ENCODE peak calls at places on chromosomes 1 and 21, in four cellular contexts. N is stimulated activated CD4-positive, alpha-beta T cell treated with anti-CD3 and anti-CD28 coated beads, Interleukin-15, amount 100 ng/mL, for 24 hours; L is NCI-H1417; J is iris pigment epithelial cell. D is an unnamed sample.

GRCh38 chr21:42840411-42841155 is 38.8 kb downstream of the WDR4 start:
- DNase-seq in N (no peak), L (no peak), J (no peak), D (no peak)

GRCh38 chr1:154167461-154167860 is 12.6 kb upstream of the NUP210L start:
- DNase-seq in N (no peak), L (no peak), J (no peak), D (no peak)

GRCh38 chr1:241499910-241500309 is 19.6 kb downstream of the FH start:
- DNase-seq in N (no peak), L (peak; percentile 72), J (peak; percentile 47), D (peak; percentile 36)

GRCh38 chr1:2530501-2531361 is 668 bp upstream of the HES5 start:
- DNase-seq in N (no peak), L (peak; percentile 79), J (no peak), D (no peak)

GRCh38 chr1:205504311-205505075 is at the start of gene CDK18:
- DNase-seq in N (peak; percentile 71), L (peak; percentile 92), J (no peak), D (peak; percentile 50)

GRCh38 chr1:7400566-7400965 is 370.5 kb upstream of the VAMP3 start:
- DNase-seq in N (no peak), L (no peak), J (no peak), D (no peak)

GRCh38 chr21:15774590-15774989 is 44.8 kb downstream of the USP25 start:
- DNase-seq in N (no peak), L (no peak), J (peak; percentile 80), D (peak; percentile 7)

GRCh38 chr1:201396859-201397464 is 2.2 kb downstream of the LAD1 start:
- DNase-seq in N (no peak), L (no peak), J (no peak), D (no peak)

GRCh38 chr1:9589144-9589718 is 520 bp downstream of the TMEM201 start:
- DNase-seq in N (peak; percentile 61), L (peak; percentile 59), J (peak; percentile 39), D (peak; percentile 42)

GRCh38 chr21:45769239-45769758 is 125.8 kb downstream of the PCBP3 start:
- DNase-seq in N (peak; percentile 40), L (no peak), J (no peak), D (no peak)

GRCh38 chr1:119840745-119841144 is 29.5 kb upstream of the REG4 start:
- DNase-seq in N (no peak), L (no peak), J (no peak), D (no peak)

GRCh38 chr1:44655609-44656008 is 18.7 kb downstream of the TMEM53 start:
- DNase-seq in N (peak; percentile 18), L (peak; percentile 41), J (no peak), D (peak; percentile 30)

GRCh38 chr1:16351449-16351993 is 759 bp downstream of the FBXO42 start:
- DNase-seq in N (no peak), L (peak; percentile 61), J (peak; percentile 41), D (peak; percentile 34)

GRCh38 chr21:27756191-27756590 is 789.3 kb upstream of the ADAMTS5 start:
- DNase-seq in N (no peak), L (no peak), J (no peak), D (no peak)

GRCh38 chr1:54614024-54614423 is 9.3 kb downstream of the FAM151A start:
- DNase-seq in N (no peak), L (no peak), J (no peak), D (no peak)

GRCh38 chr1:24908591-24909259 is 21.4 kb downstream of the RUNX3 start:
- DNase-seq in N (no peak), L (no peak), J (no peak), D (no peak)

GRCh38 chr1:206658981-206659273 is 23.6 kb downstream of the DYRK3 start:
- DNase-seq in N (no peak), L (no peak), J (no peak), D (no peak)

GRCh38 chr1:17059391-17060128 is 5.7 kb upstream of the SDHB start:
- DNase-seq in N (peak; percentile 51), L (peak; percentile 68), J (peak; percentile 76), D (peak; percentile 71)

GRCh38 chr1:243495032-243495431 is 239.2 kb downstream of the SDCCAG8 start:
- DNase-seq in N (no peak), L (no peak), J (no peak), D (no peak)

GRCh38 chr1:24855474-24855873 is 74.6 kb downstream of the RUNX3 start:
- DNase-seq in N (no peak), L (no peak), J (no peak), D (no peak)